ENCODE peak calls at places on chromosomes 5 and 9, in ten cellular contexts. One of them, this sample, is unnamed.

GRCh38 chr5:6545770-6546690 is 86.8 kb downstream of the NSUN2 start:
- DNase-seq in HepG2: no peak
- DNase-seq in GM23248: peak
- DNase-seq in OCI-LY7: no peak
- DNase-seq in endothelial cell of umbilical vein: no peak
- DNase-seq in PC-3: no peak
- DNase-seq in mesenchymal stem cell: no peak
- DNase-seq in IMR-90: no peak
- DNase-seq in astrocyte: no peak
- DNase-seq in trophoblast cell: no peak
- DNase-seq in this sample: no peak

GRCh38 chr9:2725126-2725525 is 7.8 kb downstream of the KCNV2 start:
- DNase-seq in trophoblast cell: no peak
- DNase-seq in endothelial cell of umbilical vein: no peak
- DNase-seq in OCI-LY7: no peak
- DNase-seq in mesenchymal stem cell: no peak
- DNase-seq in PC-3: no peak
- DNase-seq in HepG2: no peak
- DNase-seq in GM23248: no peak
- DNase-seq in astrocyte: no peak
- DNase-seq in IMR-90: no peak
- DNase-seq in this sample: no peak

GRCh38 chr5:86979801-86980510 is 287.7 kb upstream of the RASA1 start:
- DNase-seq in endothelial cell of umbilical vein: peak
- DNase-seq in mesenchymal stem cell: peak
- DNase-seq in HepG2: peak
- DNase-seq in astrocyte: peak
- DNase-seq in IMR-90: peak
- DNase-seq in PC-3: peak
- DNase-seq in GM23248: peak
- DNase-seq in OCI-LY7: no peak
- DNase-seq in trophoblast cell: peak
- DNase-seq in this sample: no peak

GRCh38 chr5:2183154-2184023 is 300.7 kb upstream of the IRX4 start:
- DNase-seq in IMR-90: no peak
- DNase-seq in astrocyte: no peak
- DNase-seq in OCI-LY7: no peak
- DNase-seq in endothelial cell of umbilical vein: no peak
- DNase-seq in GM23248: no peak
- DNase-seq in HepG2: no peak
- DNase-seq in trophoblast cell: no peak
- DNase-seq in mesenchymal stem cell: no peak
- DNase-seq in PC-3: no peak
- DNase-seq in this sample: no peak

GRCh38 chr9:120755827-120756434 is 37.3 kb downstream of the FBXW2 start:
- DNase-seq in HepG2: peak
- DNase-seq in PC-3: peak
- DNase-seq in OCI-LY7: peak
- DNase-seq in GM23248: peak
- DNase-seq in IMR-90: peak
- DNase-seq in mesenchymal stem cell: peak
- DNase-seq in astrocyte: no peak
- DNase-seq in trophoblast cell: peak
- DNase-seq in endothelial cell of umbilical vein: peak
- DNase-seq in this sample: peak

GRCh38 chr5:175707751-175708375 is 50.0 kb downstream of the HRH2 start:
- DNase-seq in OCI-LY7: no peak
- DNase-seq in astrocyte: no peak
- DNase-seq in IMR-90: no peak
- DNase-seq in trophoblast cell: no peak
- DNase-seq in GM23248: no peak
- DNase-seq in HepG2: no peak
- DNase-seq in PC-3: no peak
- DNase-seq in mesenchymal stem cell: no peak
- DNase-seq in endothelial cell of umbilical vein: no peak
- DNase-seq in this sample: no peak

GRCh38 chr5:98770911-98771322 is 2.5 kb upstream of the RGMB start:
- DNase-seq in PC-3: no peak
- DNase-seq in endothelial cell of umbilical vein: no peak
- DNase-seq in OCI-LY7: peak
- DNase-seq in HepG2: no peak
- DNase-seq in astrocyte: peak
- DNase-seq in mesenchymal stem cell: no peak
- DNase-seq in IMR-90: peak
- DNase-seq in trophoblast cell: no peak
- DNase-seq in GM23248: no peak
- DNase-seq in this sample: no peak

GRCh38 chr9:129632460-129632859 is 6.5 kb downstream of the NTMT1 start:
- DNase-seq in HepG2: no peak
- DNase-seq in OCI-LY7: no peak
- DNase-seq in endothelial cell of umbilical vein: no peak
- DNase-seq in IMR-90: peak
- DNase-seq in astrocyte: no peak
- DNase-seq in PC-3: no peak
- DNase-seq in trophoblast cell: no peak
- DNase-seq in mesenchymal stem cell: no peak
- DNase-seq in GM23248: peak
- DNase-seq in this sample: no peak

GRCh38 chr5:172573115-172573882 is 67.8 kb upstream of the NEURL1B start:
- DNase-seq in astrocyte: no peak
- DNase-seq in endothelial cell of umbilical vein: no peak
- DNase-seq in OCI-LY7: no peak
- DNase-seq in GM23248: no peak
- DNase-seq in IMR-90: no peak
- DNase-seq in HepG2: no peak
- DNase-seq in trophoblast cell: no peak
- DNase-seq in PC-3: no peak
- DNase-seq in mesenchymal stem cell: no peak
- DNase-seq in this sample: no peak

GRCh38 chr9:33106827-33107621 is 30.6 kb upstream of the SMU1 start:
- DNase-seq in IMR-90: peak
- DNase-seq in mesenchymal stem cell: peak
- DNase-seq in HepG2: no peak
- DNase-seq in endothelial cell of umbilical vein: peak
- DNase-seq in astrocyte: peak
- DNase-seq in trophoblast cell: peak
- DNase-seq in GM23248: peak
- DNase-seq in PC-3: peak
- DNase-seq in OCI-LY7: no peak
- DNase-seq in this sample: no peak

GRCh38 chr5:83555263-83555662 is 83.7 kb downstream of the VCAN start:
- DNase-seq in PC-3: no peak
- DNase-seq in OCI-LY7: no peak
- DNase-seq in endothelial cell of umbilical vein: peak
- DNase-seq in trophoblast cell: no peak
- DNase-seq in GM23248: no peak
- DNase-seq in IMR-90: no peak
- DNase-seq in astrocyte: no peak
- DNase-seq in mesenchymal stem cell: no peak
- DNase-seq in HepG2: no peak
- DNase-seq in this sample: no peak

GRCh38 chr5:64653776-64654175 is 36.5 kb upstream of the SHISAL2B start:
- DNase-seq in GM23248: peak
- DNase-seq in OCI-LY7: no peak
- DNase-seq in endothelial cell of umbilical vein: no peak
- DNase-seq in astrocyte: no peak
- DNase-seq in HepG2: no peak
- DNase-seq in IMR-90: peak
- DNase-seq in trophoblast cell: no peak
- DNase-seq in mesenchymal stem cell: no peak
- DNase-seq in PC-3: no peak
- DNase-seq in this sample: no peak

GRCh38 chr5:150616024-150616470 is 24.4 kb upstream of the SYNPO start:
- DNase-seq in astrocyte: no peak
- DNase-seq in HepG2: peak
- DNase-seq in IMR-90: no peak
- DNase-seq in trophoblast cell: no peak
- DNase-seq in OCI-LY7: no peak
- DNase-seq in PC-3: no peak
- DNase-seq in endothelial cell of umbilical vein: peak
- DNase-seq in GM23248: no peak
- DNase-seq in mesenchymal stem cell: no peak
- DNase-seq in this sample: no peak

GRCh38 chr5:79806741-79807140 is 117.1 kb downstream of the CMYA5 start:
- DNase-seq in trophoblast cell: no peak
- DNase-seq in PC-3: no peak
- DNase-seq in astrocyte: no peak
- DNase-seq in GM23248: peak
- DNase-seq in IMR-90: no peak
- DNase-seq in endothelial cell of umbilical vein: no peak
- DNase-seq in HepG2: no peak
- DNase-seq in OCI-LY7: no peak
- DNase-seq in mesenchymal stem cell: peak
- DNase-seq in this sample: no peak

GRCh38 chr5:79802995-79803394 is 113.4 kb downstream of the CMYA5 start:
- DNase-seq in IMR-90: peak
- DNase-seq in mesenchymal stem cell: peak
- DNase-seq in OCI-LY7: peak
- DNase-seq in endothelial cell of umbilical vein: no peak
- DNase-seq in HepG2: no peak
- DNase-seq in trophoblast cell: no peak
- DNase-seq in astrocyte: no peak
- DNase-seq in GM23248: no peak
- DNase-seq in PC-3: no peak
- DNase-seq in this sample: no peak

GRCh38 chr5:79798892-79799590 is 109.4 kb downstream of the CMYA5 start:
- DNase-seq in astrocyte: no peak
- DNase-seq in HepG2: no peak
- DNase-seq in IMR-90: no peak
- DNase-seq in GM23248: no peak
- DNase-seq in endothelial cell of umbilical vein: no peak
- DNase-seq in OCI-LY7: no peak
- DNase-seq in trophoblast cell: no peak
- DNase-seq in PC-3: no peak
- DNase-seq in mesenchymal stem cell: no peak
- DNase-seq in this sample: no peak

GRCh38 chr5:79800979-79801827 is 111.6 kb downstream of the CMYA5 start:
- DNase-seq in HepG2: no peak
- DNase-seq in mesenchymal stem cell: peak
- DNase-seq in GM23248: peak
- DNase-seq in trophoblast cell: peak
- DNase-seq in endothelial cell of umbilical vein: no peak
- DNase-seq in astrocyte: no peak
- DNase-seq in PC-3: no peak
- DNase-seq in IMR-90: peak
- DNase-seq in OCI-LY7: peak
- DNase-seq in this sample: no peak

GRCh38 chr5:79802404-79802803 is 112.8 kb downstream of the CMYA5 start:
- DNase-seq in IMR-90: no peak
- DNase-seq in astrocyte: no peak
- DNase-seq in endothelial cell of umbilical vein: peak
- DNase-seq in HepG2: no peak
- DNase-seq in OCI-LY7: peak
- DNase-seq in GM23248: no peak
- DNase-seq in mesenchymal stem cell: no peak
- DNase-seq in PC-3: no peak
- DNase-seq in trophoblast cell: no peak
- DNase-seq in this sample: no peak
- H2AFZ ChIP-seq in IMR-90: no peak
- H2AFZ ChIP-seq in astrocyte: no peak
- H2AFZ ChIP-seq in endothelial cell of umbilical vein: no peak
- H2AFZ ChIP-seq in HepG2: no peak
- H2AFZ ChIP-seq in OCI-LY7: peak
- H2AFZ ChIP-seq in GM23248: no peak
- H2AFZ ChIP-seq in mesenchymal stem cell: no peak
- H2AFZ ChIP-seq in PC-3: no peak
- H2AFZ ChIP-seq in trophoblast cell: no peak
- H2AFZ ChIP-seq in this sample: no peak

DNA sequence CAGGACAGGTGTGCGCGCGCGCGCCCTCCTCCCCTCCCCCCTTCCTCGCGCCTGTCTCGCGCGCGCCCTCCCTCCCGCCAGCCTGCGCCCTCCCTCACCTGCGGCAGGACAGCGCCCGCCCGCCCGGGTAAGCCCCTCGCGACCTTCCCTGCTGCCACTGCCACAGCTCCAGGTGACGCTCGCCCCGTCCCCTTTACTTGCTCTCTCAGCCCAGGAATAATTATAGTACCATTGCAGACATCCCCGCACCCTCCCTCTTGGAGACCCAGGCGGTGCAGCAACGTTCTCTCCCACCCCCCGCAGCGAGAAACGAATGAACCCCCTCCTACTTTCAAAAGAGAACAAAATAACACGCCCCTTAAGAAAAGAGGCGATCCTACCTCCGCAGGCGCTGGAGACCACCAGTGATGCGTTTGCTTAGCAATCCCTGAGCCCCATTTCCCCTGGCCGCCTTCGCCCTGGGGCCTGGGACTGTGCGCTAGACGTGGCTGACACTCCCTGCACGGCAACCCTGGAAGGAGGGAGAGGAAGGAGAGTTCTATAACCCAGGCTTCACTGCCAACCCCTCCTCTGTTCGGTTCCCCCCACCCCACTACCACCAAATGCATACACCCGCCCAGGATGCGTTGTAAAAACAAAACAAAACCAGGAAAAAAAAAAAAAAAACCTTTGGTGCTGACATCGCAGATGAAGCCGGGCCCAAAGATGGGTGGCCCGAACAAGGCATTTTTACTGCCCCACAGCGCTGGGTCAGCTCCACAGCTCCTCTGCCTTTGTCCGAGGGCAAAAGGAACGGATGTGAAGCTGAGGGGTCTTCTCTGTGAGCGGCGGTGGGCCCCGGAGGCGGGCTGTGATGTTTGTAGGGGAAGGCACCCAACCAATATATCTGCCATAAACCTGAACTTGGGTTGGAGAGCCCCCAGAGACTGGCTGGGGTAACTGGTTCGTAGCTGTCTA is 5.5 kb upstream of the PURA start:
- DNase-seq in astrocyte: no peak
- DNase-seq in trophoblast cell: peak
- DNase-seq in endothelial cell of umbilical vein: no peak
- DNase-seq in HepG2: no peak
- DNase-seq in OCI-LY7: peak
- DNase-seq in mesenchymal stem cell: no peak
- DNase-seq in PC-3: peak
- DNase-seq in IMR-90: no peak
- DNase-seq in GM23248: peak
- DNase-seq in this sample: no peak
- H2AFZ ChIP-seq in astrocyte: no peak
- H2AFZ ChIP-seq in trophoblast cell: peak
- H2AFZ ChIP-seq in endothelial cell of umbilical vein: peak
- H2AFZ ChIP-seq in HepG2: no peak
- H2AFZ ChIP-seq in OCI-LY7: peak
- H2AFZ ChIP-seq in mesenchymal stem cell: no peak
- H2AFZ ChIP-seq in PC-3: peak
- H2AFZ ChIP-seq in IMR-90: peak
- H2AFZ ChIP-seq in GM23248: peak
- H2AFZ ChIP-seq in this sample: peak

GRCh38 chr5:160851481-160851880 is 530 bp downstream of the ATP10B start:
- DNase-seq in astrocyte: no peak
- DNase-seq in endothelial cell of umbilical vein: no peak
- DNase-seq in PC-3: no peak
- DNase-seq in trophoblast cell: no peak
- DNase-seq in HepG2: no peak
- DNase-seq in mesenchymal stem cell: no peak
- DNase-seq in OCI-LY7: no peak
- DNase-seq in GM23248: no peak
- DNase-seq in IMR-90: no peak
- DNase-seq in this sample: no peak
- H2AFZ ChIP-seq in astrocyte: no peak
- H2AFZ ChIP-seq in endothelial cell of umbilical vein: no peak
- H2AFZ ChIP-seq in PC-3: no peak
- H2AFZ ChIP-seq in trophoblast cell: no peak
- H2AFZ ChIP-seq in HepG2: no peak
- H2AFZ ChIP-seq in mesenchymal stem cell: no peak
- H2AFZ ChIP-seq in OCI-LY7: no peak
- H2AFZ ChIP-seq in GM23248: no peak
- H2AFZ ChIP-seq in IMR-90: no peak
- H2AFZ ChIP-seq in this sample: no peak

GRCh38 chr9:91090132-91090410 is 271.6 kb downstream of the AUH start:
- DNase-seq in endothelial cell of umbilical vein: no peak
- DNase-seq in IMR-90: no peak
- DNase-seq in HepG2: no peak
- DNase-seq in mesenchymal stem cell: no peak
- DNase-seq in PC-3: no peak
- DNase-seq in OCI-LY7: no peak
- DNase-seq in trophoblast cell: no peak
- DNase-seq in astrocyte: no peak
- DNase-seq in GM23248: no peak
- DNase-seq in this sample: no peak
- H2AFZ ChIP-seq in endothelial cell of umbilical vein: no peak
- H2AFZ ChIP-seq in IMR-90: peak
- H2AFZ ChIP-seq in HepG2: no peak
- H2AFZ ChIP-seq in mesenchymal stem cell: no peak
- H2AFZ ChIP-seq in PC-3: no peak
- H2AFZ ChIP-seq in OCI-LY7: no peak
- H2AFZ ChIP-seq in trophoblast cell: no peak
- H2AFZ ChIP-seq in astrocyte: no peak
- H2AFZ ChIP-seq in GM23248: no peak
- H2AFZ ChIP-seq in this sample: no peak

This sample was measured in keratinocyte.